ENCODE peak calls at places on chromosomes 12 and 14, in eight cellular contexts. A, M, X, K, E, H, O and S are unnamed samples.

GRCh38 chr12:47413806-47414205 is 292.0 kb downstream of the RPAP3 start:
- DNase-seq in A (no peak), M (peak; percentile 32), H (no peak), O (no peak), E (no peak), K (no peak), X (no peak), S (no peak)

GRCh38 chr12:1728824-1729223 is 38.0 kb downstream of the ADIPOR2 start:
- DNase-seq in H (no peak), X (no peak), M (no peak), E (no peak), A (no peak), K (no peak), O (no peak), S (no peak)

GRCh38 chr14:34843011-34843554 is 32.1 kb downstream of the BAZ1A start:
- DNase-seq in E (peak; percentile 55), A (no peak), O (no peak), H (no peak), M (peak; percentile 72), X (no peak), K (no peak), S (no peak)

GRCh38 chr12:1553987-1554982 is 40.1 kb downstream of the FBXL14 start:
- DNase-seq in K (no peak), M (no peak), O (no peak), A (no peak), X (no peak), H (no peak), E (no peak), S (peak; percentile 50)

GRCh38 chr14:28348797-28349196 is 417.8 kb upstream of the FOXG1 start:
- DNase-seq in O (no peak), X (no peak), E (no peak), M (no peak), K (no peak), H (peak; percentile 53), A (no peak), S (no peak)

GRCh38 chr14:20998674-20999366 is at the start of gene SLC39A2:
- DNase-seq in H (no peak), E (peak; percentile 84), O (peak; percentile 79), M (peak; percentile 63), K (no peak), A (peak; percentile 44), X (no peak), S (peak; percentile 82)

GRCh38 chr14:77290705-77291104 is 19.7 kb upstream of the NGB start:
- DNase-seq in K (no peak), E (no peak), O (no peak), H (no peak), A (no peak), M (no peak), X (no peak), S (no peak)

GRCh38 chr14:106094654-106095189 is 568.3 kb downstream of the TMEM121 start:
- DNase-seq in E (peak; percentile 50), M (no peak), H (no peak), X (peak; percentile 41), A (no peak), K (peak; percentile 25), O (no peak), S (peak; percentile 24)

GRCh38 chr12:356276-356988 is 32.7 kb downstream of the KDM5A start:
- DNase-seq in X (no peak), M (no peak), H (no peak), E (peak; percentile 27), O (no peak), A (no peak), K (no peak), S (no peak)

GRCh38 chr12:127107744-127108143 is 1159.2 kb upstream of the TMEM132C start:
- DNase-seq in A (no peak), O (no peak), E (no peak), H (no peak), K (no peak), X (no peak), M (peak; percentile 14), S (no peak)

GRCh38 chr12:47686645-47687240 is 19.1 kb downstream of the RPAP3 start:
- DNase-seq in X (no peak), H (no peak), M (peak; percentile 81), K (no peak), A (no peak), O (no peak), E (peak; percentile 52), S (no peak)

DNA sequence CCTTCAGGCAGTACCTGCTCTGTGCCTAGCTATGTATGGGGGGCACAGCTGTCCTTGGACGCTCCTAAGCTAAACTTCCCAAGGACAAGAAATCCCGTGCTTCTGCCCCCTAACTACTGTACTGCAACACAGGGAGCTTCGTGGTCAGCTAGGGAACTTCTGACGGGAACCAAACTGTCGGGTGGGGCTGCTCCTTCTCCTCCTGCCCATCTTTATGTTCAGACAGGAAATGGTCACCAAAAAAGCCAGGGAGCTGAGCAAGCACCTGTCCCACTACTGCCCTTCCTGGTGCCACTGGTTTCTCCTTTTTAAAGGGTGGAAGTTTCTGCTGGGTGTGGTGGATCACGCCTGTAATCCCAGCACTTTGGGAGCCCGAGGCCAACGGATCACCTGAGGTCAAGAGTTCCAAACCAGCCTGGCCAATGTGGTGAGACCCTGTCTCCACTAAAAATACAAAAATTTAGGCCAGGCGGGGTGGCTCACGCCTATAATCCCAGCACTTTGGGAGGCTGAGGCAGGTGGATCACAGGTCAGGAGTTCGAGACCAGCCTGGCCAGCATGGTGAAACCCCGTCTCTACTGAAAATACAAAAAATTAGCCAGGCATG is 26.6 kb downstream of the PXN start:
- DNase-seq in A (no peak), E (no peak), M (no peak), O (no peak), H (no peak), X (no peak), K (no peak), S (no peak)
- H3K4me1 ChIP-seq in A (peaks cover 61% of the 10 kb centered on the region), E (peaks cover 48% of the 10 kb centered on the region), M (peaks cover 77% of the 10 kb centered on the region), O (peaks cover 7% of the 10 kb centered on the region), H (no peaks in the 10 kb centered on the region), X (peaks cover 17% of the 10 kb centered on the region), K (peaks cover 69% of the 10 kb centered on the region), S (peaks cover 79% of the 10 kb centered on the region)

DNA sequence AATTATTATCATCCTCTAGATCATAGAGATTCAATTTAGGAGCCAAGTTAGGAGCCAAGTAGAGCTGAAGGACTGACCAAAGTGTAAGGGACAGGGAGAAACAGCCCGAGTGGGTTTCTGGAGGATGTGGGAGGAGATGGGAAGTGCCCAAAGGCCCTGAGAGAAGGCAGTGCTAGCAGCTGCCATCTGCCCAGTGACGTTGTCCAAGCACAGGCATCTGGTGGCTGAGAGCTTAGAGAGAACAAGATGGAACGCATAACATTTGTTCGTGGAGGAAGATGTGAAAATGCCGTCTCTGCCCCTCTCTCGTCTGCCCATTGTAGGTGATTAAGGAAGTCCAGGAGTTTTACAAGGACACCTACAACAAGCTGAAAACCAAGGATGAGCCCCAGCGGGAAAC is 34.7 kb downstream of the CD9 start:
- DNase-seq in E (no peak), M (no peak), A (no peak), X (peak; percentile 14), K (no peak), H (peak; percentile 28), O (no peak), S (no peak)
- H3K4me1 ChIP-seq in E (no peaks in the 10 kb centered on the region), M (peaks cover 24% of the 10 kb centered on the region), A (peaks cover 29% of the 10 kb centered on the region), X (peaks cover 17% of the 10 kb centered on the region), K (peaks cover 6% of the 10 kb centered on the region), H (peaks cover 3% of the 10 kb centered on the region), O (no peaks in the 10 kb centered on the region), S (peaks cover 65% of the 10 kb centered on the region)

DNA sequence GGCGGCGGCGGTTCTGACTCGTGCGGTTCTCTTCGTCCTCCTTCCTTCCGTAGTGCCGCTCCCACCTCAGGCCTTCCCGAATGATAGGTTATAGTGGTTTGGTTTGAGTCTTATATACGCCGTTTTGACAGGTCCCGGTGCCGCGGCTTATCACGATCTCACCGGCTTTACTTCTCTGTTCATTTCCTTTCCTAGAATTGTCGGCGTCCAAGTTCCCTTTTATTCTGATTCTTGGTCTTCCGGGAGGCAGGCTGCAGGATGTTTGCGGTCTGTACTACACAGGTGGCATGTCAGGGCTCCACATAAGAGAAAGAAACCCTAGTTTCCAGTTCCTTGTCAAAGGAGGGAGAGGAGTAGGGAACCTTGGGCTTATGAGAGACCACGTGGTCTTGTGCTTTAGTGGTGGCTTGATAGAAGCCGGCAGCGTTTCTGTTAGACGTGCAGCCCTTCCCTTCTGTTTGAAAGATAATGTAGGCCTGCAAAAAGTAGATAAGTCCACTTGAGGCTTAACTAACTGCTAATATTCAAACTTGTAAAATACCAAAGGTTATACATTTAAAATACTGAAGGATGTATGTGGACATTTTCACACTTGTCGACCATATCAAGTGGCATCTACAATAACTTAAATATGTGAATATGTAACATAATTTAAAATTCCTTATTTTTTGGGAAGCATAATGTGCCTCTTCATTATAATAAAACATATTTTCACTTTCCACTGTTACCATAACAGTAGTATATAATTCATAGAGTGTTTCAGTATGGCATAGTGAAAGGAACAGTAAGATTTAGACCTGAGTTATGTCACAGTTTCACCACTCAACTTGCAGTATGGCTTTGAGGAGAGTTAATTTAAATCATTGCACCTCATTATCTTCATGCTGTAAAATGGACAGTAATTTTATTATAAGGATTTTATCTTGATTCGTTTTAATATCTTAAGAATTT is 804 bp downstream of the USP15 start:
- DNase-seq in X (no peak), M (peak; percentile 73), A (peak; percentile 43), K (peak; percentile 50), E (peak; percentile 52), H (no peak), O (no peak), S (peak; percentile 45)
- H3K4me1 ChIP-seq in X (peaks cover 36% of the 10 kb centered on the region), M (peaks cover 59% of the 10 kb centered on the region), A (peaks cover 6% of the 10 kb centered on the region), K (peaks cover 12% of the 10 kb centered on the region), E (peaks cover 30% of the 10 kb centered on the region), H (peaks cover 2% of the 10 kb centered on the region), O (no peaks in the 10 kb centered on the region), S (peaks cover 14% of the 10 kb centered on the region)

GRCh38 chr12:131222271-131223139 is 268.8 kb downstream of the ADGRD1 start:
- DNase-seq in A (no peak), H (peak; percentile 62), X (peak; percentile 37), O (no peak), E (peak; percentile 71), M (no peak), K (no peak), S (no peak)

GRCh38 chr12:131221946-131222249 is 268.2 kb downstream of the ADGRD1 start:
- DNase-seq in K (no peak), E (no peak), X (no peak), A (no peak), O (no peak), M (no peak), H (no peak), S (no peak)

GRCh38 chr12:131223791-131224567 is 270.3 kb downstream of the ADGRD1 start:
- DNase-seq in E (no peak), H (peak; percentile 75), M (no peak), A (no peak), X (peak; percentile 57), K (no peak), O (no peak), S (no peak)

GRCh38 chr12:131221061-131221945 is 267.6 kb downstream of the ADGRD1 start:
- DNase-seq in M (no peak), O (no peak), E (no peak), A (no peak), X (peak; percentile 54), H (peak; percentile 63), K (no peak), S (no peak)

DNA sequence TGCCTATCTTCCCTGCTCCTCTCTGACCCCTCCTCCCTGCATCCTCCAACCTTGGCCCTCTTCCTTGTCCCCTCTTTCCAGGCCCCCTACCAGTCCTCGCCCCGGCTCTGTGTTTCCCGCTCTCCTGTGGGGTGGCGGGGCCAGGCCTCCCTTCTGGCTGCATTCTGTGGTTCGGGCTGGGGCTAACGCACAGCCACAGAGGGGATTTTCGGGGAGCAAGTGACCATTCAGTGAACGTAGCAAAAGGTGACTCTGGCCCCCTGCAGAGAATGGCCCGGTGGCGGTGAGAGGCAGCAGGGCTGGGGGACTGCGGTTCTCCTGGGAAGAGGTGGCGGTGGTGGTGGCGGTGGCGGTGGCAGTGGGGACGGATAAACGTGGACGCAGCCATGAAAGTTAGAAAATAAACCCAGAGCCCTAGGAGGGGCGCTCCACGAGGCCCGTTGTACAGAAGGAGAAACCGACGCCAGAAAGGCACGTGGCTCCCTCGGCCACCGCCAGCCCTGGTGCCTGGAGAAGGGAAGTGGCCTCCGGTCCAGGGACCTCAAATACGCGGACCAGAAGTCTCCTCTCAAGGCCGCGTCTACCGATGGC is 269.6 kb downstream of the ADGRD1 start:
- DNase-seq in E (no peak), A (no peak), H (peak; percentile 64), K (no peak), O (no peak), X (peak; percentile 27), M (no peak), S (no peak)
- H3K4me1 ChIP-seq in E (peaks cover 11% of the 10 kb centered on the region), A (no peaks in the 10 kb centered on the region), H (no peaks in the 10 kb centered on the region), K (peaks cover 6% of the 10 kb centered on the region), O (no peaks in the 10 kb centered on the region), X (no peaks in the 10 kb centered on the region), M (peaks cover 3% of the 10 kb centered on the region), S (no peaks in the 10 kb centered on the region)